ENCODE peak calls at places on chromosomes 3 and 15, in ten cellular contexts. One of them, this sample, is unnamed.

GRCh38 chr3:123287051-123287961 is 85.6 kb downstream of the SEC22A start:
- DNase-seq in H54: no peak
- DNase-seq in stimulated activated CD8-positive, alpha-beta memory T cell treated with anti-CD3 and anti-CD28 coated beads, Interleukin-4, amount 100 ng/mL, for 1 hour: no peak
- DNase-seq in frontal cortex: no peak
- DNase-seq in NCI-H1092: no peak
- DNase-seq in astrocyte: no peak
- DNase-seq in A172: no peak
- DNase-seq in body of pancreas: no peak
- DNase-seq in activated naive CD4-positive, alpha-beta T cell: no peak
- DNase-seq in EL: no peak
- DNase-seq in this sample: no peak

GRCh38 chr3:40985195-40985594 is 214.1 kb upstream of the CTNNB1 start:
- DNase-seq in H54: no peak
- DNase-seq in stimulated activated CD8-positive, alpha-beta memory T cell treated with anti-CD3 and anti-CD28 coated beads, Interleukin-4, amount 100 ng/mL, for 1 hour: no peak
- DNase-seq in frontal cortex: no peak
- DNase-seq in NCI-H1092: no peak
- DNase-seq in astrocyte: no peak
- DNase-seq in A172: no peak
- DNase-seq in body of pancreas: no peak
- DNase-seq in activated naive CD4-positive, alpha-beta T cell: no peak
- DNase-seq in EL: no peak
- DNase-seq in this sample: peak

GRCh38 chr3:57434041-57434440 is 110.1 kb downstream of the DNAH12 start:
- DNase-seq in H54: peak
- DNase-seq in stimulated activated CD8-positive, alpha-beta memory T cell treated with anti-CD3 and anti-CD28 coated beads, Interleukin-4, amount 100 ng/mL, for 1 hour: no peak
- DNase-seq in frontal cortex: no peak
- DNase-seq in NCI-H1092: no peak
- DNase-seq in astrocyte: peak
- DNase-seq in A172: peak
- DNase-seq in body of pancreas: no peak
- DNase-seq in activated naive CD4-positive, alpha-beta T cell: no peak
- DNase-seq in EL: peak
- DNase-seq in this sample: peak

GRCh38 chr3:38468811-38469210 is 15.1 kb downstream of the ACVR2B start:
- DNase-seq in H54: no peak
- DNase-seq in stimulated activated CD8-positive, alpha-beta memory T cell treated with anti-CD3 and anti-CD28 coated beads, Interleukin-4, amount 100 ng/mL, for 1 hour: no peak
- DNase-seq in frontal cortex: no peak
- DNase-seq in NCI-H1092: no peak
- DNase-seq in astrocyte: no peak
- DNase-seq in A172: no peak
- DNase-seq in body of pancreas: peak
- DNase-seq in activated naive CD4-positive, alpha-beta T cell: no peak
- DNase-seq in EL: no peak
- DNase-seq in this sample: no peak

GRCh38 chr3:127339943-127340861 is 52.4 kb upstream of the PRR20G start:
- DNase-seq in H54: no peak
- DNase-seq in stimulated activated CD8-positive, alpha-beta memory T cell treated with anti-CD3 and anti-CD28 coated beads, Interleukin-4, amount 100 ng/mL, for 1 hour: no peak
- DNase-seq in frontal cortex: no peak
- DNase-seq in NCI-H1092: no peak
- DNase-seq in astrocyte: no peak
- DNase-seq in A172: no peak
- DNase-seq in body of pancreas: no peak
- DNase-seq in activated naive CD4-positive, alpha-beta T cell: no peak
- DNase-seq in EL: no peak
- DNase-seq in this sample: no peak

GRCh38 chr3:155785662-155786295 is 20.3 kb downstream of the C3orf33 start:
- DNase-seq in H54: no peak
- DNase-seq in stimulated activated CD8-positive, alpha-beta memory T cell treated with anti-CD3 and anti-CD28 coated beads, Interleukin-4, amount 100 ng/mL, for 1 hour: no peak
- DNase-seq in frontal cortex: no peak
- DNase-seq in NCI-H1092: no peak
- DNase-seq in astrocyte: no peak
- DNase-seq in A172: no peak
- DNase-seq in body of pancreas: no peak
- DNase-seq in activated naive CD4-positive, alpha-beta T cell: no peak
- DNase-seq in EL: no peak
- DNase-seq in this sample: peak

GRCh38 chr3:140942221-140943104 is 827 bp downstream of the SLC25A36 start:
- DNase-seq in H54: peak
- DNase-seq in stimulated activated CD8-positive, alpha-beta memory T cell treated with anti-CD3 and anti-CD28 coated beads, Interleukin-4, amount 100 ng/mL, for 1 hour: peak
- DNase-seq in frontal cortex: no peak
- DNase-seq in NCI-H1092: peak
- DNase-seq in astrocyte: peak
- DNase-seq in A172: peak
- DNase-seq in body of pancreas: peak
- DNase-seq in activated naive CD4-positive, alpha-beta T cell: peak
- DNase-seq in EL: peak
- DNase-seq in this sample: no peak

GRCh38 chr3:173045770-173046382 is 95.2 kb downstream of the SPATA16 start:
- DNase-seq in H54: no peak
- DNase-seq in stimulated activated CD8-positive, alpha-beta memory T cell treated with anti-CD3 and anti-CD28 coated beads, Interleukin-4, amount 100 ng/mL, for 1 hour: no peak
- DNase-seq in frontal cortex: no peak
- DNase-seq in NCI-H1092: no peak
- DNase-seq in astrocyte: no peak
- DNase-seq in A172: peak
- DNase-seq in body of pancreas: no peak
- DNase-seq in activated naive CD4-positive, alpha-beta T cell: no peak
- DNase-seq in EL: no peak
- DNase-seq in this sample: no peak

GRCh38 chr3:111249421-111249820 is 177.8 kb downstream of the NECTIN3 start:
- DNase-seq in H54: no peak
- DNase-seq in stimulated activated CD8-positive, alpha-beta memory T cell treated with anti-CD3 and anti-CD28 coated beads, Interleukin-4, amount 100 ng/mL, for 1 hour: no peak
- DNase-seq in frontal cortex: no peak
- DNase-seq in NCI-H1092: no peak
- DNase-seq in astrocyte: no peak
- DNase-seq in A172: no peak
- DNase-seq in body of pancreas: no peak
- DNase-seq in activated naive CD4-positive, alpha-beta T cell: no peak
- DNase-seq in EL: no peak
- DNase-seq in this sample: no peak

GRCh38 chr15:77508541-77509505 is 88.1 kb downstream of the HMG20A start:
- DNase-seq in H54: no peak
- DNase-seq in stimulated activated CD8-positive, alpha-beta memory T cell treated with anti-CD3 and anti-CD28 coated beads, Interleukin-4, amount 100 ng/mL, for 1 hour: no peak
- DNase-seq in frontal cortex: no peak
- DNase-seq in NCI-H1092: no peak
- DNase-seq in astrocyte: peak
- DNase-seq in A172: no peak
- DNase-seq in body of pancreas: peak
- DNase-seq in activated naive CD4-positive, alpha-beta T cell: no peak
- DNase-seq in EL: no peak
- DNase-seq in this sample: no peak

GRCh38 chr3:1696654-1697275 is 401.9 kb upstream of the CNTN4 start:
- DNase-seq in H54: no peak
- DNase-seq in stimulated activated CD8-positive, alpha-beta memory T cell treated with anti-CD3 and anti-CD28 coated beads, Interleukin-4, amount 100 ng/mL, for 1 hour: no peak
- DNase-seq in frontal cortex: no peak
- DNase-seq in NCI-H1092: no peak
- DNase-seq in astrocyte: no peak
- DNase-seq in A172: no peak
- DNase-seq in body of pancreas: no peak
- DNase-seq in activated naive CD4-positive, alpha-beta T cell: no peak
- DNase-seq in EL: no peak
- DNase-seq in this sample: no peak

GRCh38 chr3:129614927-129615363 is 8.5 kb upstream of the PLXND1 start:
- DNase-seq in H54: no peak
- DNase-seq in stimulated activated CD8-positive, alpha-beta memory T cell treated with anti-CD3 and anti-CD28 coated beads, Interleukin-4, amount 100 ng/mL, for 1 hour: no peak
- DNase-seq in frontal cortex: no peak
- DNase-seq in NCI-H1092: no peak
- DNase-seq in astrocyte: no peak
- DNase-seq in A172: peak
- DNase-seq in body of pancreas: peak
- DNase-seq in activated naive CD4-positive, alpha-beta T cell: no peak
- DNase-seq in EL: no peak
- DNase-seq in this sample: no peak

GRCh38 chr3:69082805-69083204 is 1.9 kb upstream of the ARL6IP5 start:
- DNase-seq in H54: no peak
- DNase-seq in stimulated activated CD8-positive, alpha-beta memory T cell treated with anti-CD3 and anti-CD28 coated beads, Interleukin-4, amount 100 ng/mL, for 1 hour: no peak
- DNase-seq in frontal cortex: no peak
- DNase-seq in NCI-H1092: no peak
- DNase-seq in astrocyte: peak
- DNase-seq in A172: peak
- DNase-seq in body of pancreas: no peak
- DNase-seq in activated naive CD4-positive, alpha-beta T cell: peak
- DNase-seq in EL: peak
- DNase-seq in this sample: no peak

GRCh38 chr15:23411841-23412240 is 35.2 kb downstream of the GOLGA6L2 start:
- DNase-seq in H54: no peak
- DNase-seq in stimulated activated CD8-positive, alpha-beta memory T cell treated with anti-CD3 and anti-CD28 coated beads, Interleukin-4, amount 100 ng/mL, for 1 hour: no peak
- DNase-seq in frontal cortex: no peak
- DNase-seq in NCI-H1092: no peak
- DNase-seq in astrocyte: no peak
- DNase-seq in A172: no peak
- DNase-seq in body of pancreas: no peak
- DNase-seq in activated naive CD4-positive, alpha-beta T cell: no peak
- DNase-seq in EL: no peak
- DNase-seq in this sample: no peak

GRCh38 chr15:32152574-32152973 is 122.3 kb downstream of the CHRNA7 start:
- DNase-seq in H54: no peak
- DNase-seq in stimulated activated CD8-positive, alpha-beta memory T cell treated with anti-CD3 and anti-CD28 coated beads, Interleukin-4, amount 100 ng/mL, for 1 hour: no peak
- DNase-seq in frontal cortex: no peak
- DNase-seq in NCI-H1092: no peak
- DNase-seq in astrocyte: no peak
- DNase-seq in A172: no peak
- DNase-seq in body of pancreas: no peak
- DNase-seq in activated naive CD4-positive, alpha-beta T cell: no peak
- DNase-seq in EL: no peak
- DNase-seq in this sample: no peak

GRCh38 chr15:74396445-74397238 is 29.2 kb upstream of the CYP11A1 start:
- DNase-seq in H54: peak
- DNase-seq in stimulated activated CD8-positive, alpha-beta memory T cell treated with anti-CD3 and anti-CD28 coated beads, Interleukin-4, amount 100 ng/mL, for 1 hour: no peak
- DNase-seq in frontal cortex: no peak
- DNase-seq in NCI-H1092: no peak
- DNase-seq in astrocyte: peak
- DNase-seq in A172: peak
- DNase-seq in body of pancreas: no peak
- DNase-seq in activated naive CD4-positive, alpha-beta T cell: no peak
- DNase-seq in EL: peak
- DNase-seq in this sample: no peak

GRCh38 chr3:67509471-67510075 is 144.8 kb downstream of the SUCLG2 start:
- DNase-seq in H54: peak
- DNase-seq in stimulated activated CD8-positive, alpha-beta memory T cell treated with anti-CD3 and anti-CD28 coated beads, Interleukin-4, amount 100 ng/mL, for 1 hour: no peak
- DNase-seq in frontal cortex: no peak
- DNase-seq in NCI-H1092: no peak
- DNase-seq in astrocyte: peak
- DNase-seq in A172: no peak
- DNase-seq in body of pancreas: no peak
- DNase-seq in activated naive CD4-positive, alpha-beta T cell: no peak
- DNase-seq in EL: peak
- DNase-seq in this sample: no peak

GRCh38 chr3:26638113-26638512 is 15.5 kb downstream of the LRRC3B start:
- DNase-seq in H54: no peak
- DNase-seq in stimulated activated CD8-positive, alpha-beta memory T cell treated with anti-CD3 and anti-CD28 coated beads, Interleukin-4, amount 100 ng/mL, for 1 hour: no peak
- DNase-seq in frontal cortex: no peak
- DNase-seq in NCI-H1092: no peak
- DNase-seq in astrocyte: no peak
- DNase-seq in A172: no peak
- DNase-seq in body of pancreas: no peak
- DNase-seq in activated naive CD4-positive, alpha-beta T cell: no peak
- DNase-seq in EL: no peak
- DNase-seq in this sample: no peak

GRCh38 chr3:61594978-61595687 is 33.8 kb downstream of the PTPRG start:
- DNase-seq in H54: no peak
- DNase-seq in stimulated activated CD8-positive, alpha-beta memory T cell treated with anti-CD3 and anti-CD28 coated beads, Interleukin-4, amount 100 ng/mL, for 1 hour: no peak
- DNase-seq in frontal cortex: no peak
- DNase-seq in NCI-H1092: no peak
- DNase-seq in astrocyte: no peak
- DNase-seq in A172: no peak
- DNase-seq in body of pancreas: no peak
- DNase-seq in activated naive CD4-positive, alpha-beta T cell: no peak
- DNase-seq in EL: peak
- DNase-seq in this sample: no peak

GRCh38 chr15:89615135-89615534 is 39.9 kb downstream of the TICRR start:
- DNase-seq in H54: no peak
- DNase-seq in stimulated activated CD8-positive, alpha-beta memory T cell treated with anti-CD3 and anti-CD28 coated beads, Interleukin-4, amount 100 ng/mL, for 1 hour: no peak
- DNase-seq in frontal cortex: no peak
- DNase-seq in NCI-H1092: no peak
- DNase-seq in astrocyte: no peak
- DNase-seq in A172: no peak
- DNase-seq in body of pancreas: no peak
- DNase-seq in activated naive CD4-positive, alpha-beta T cell: no peak
- DNase-seq in EL: no peak
- DNase-seq in this sample: no peak

GRCh38 chr3:127373701-127374625 is 86.1 kb upstream of the PRR20G start:
- DNase-seq in H54: no peak
- DNase-seq in stimulated activated CD8-positive, alpha-beta memory T cell treated with anti-CD3 and anti-CD28 coated beads, Interleukin-4, amount 100 ng/mL, for 1 hour: no peak
- DNase-seq in frontal cortex: no peak
- DNase-seq in NCI-H1092: no peak
- DNase-seq in astrocyte: no peak
- DNase-seq in A172: no peak
- DNase-seq in body of pancreas: no peak
- DNase-seq in activated naive CD4-positive, alpha-beta T cell: no peak
- DNase-seq in EL: peak
- DNase-seq in this sample: no peak

GRCh38 chr3:119388577-119388976 is 74.8 kb downstream of the TMEM39A start:
- DNase-seq in H54: no peak
- DNase-seq in stimulated activated CD8-positive, alpha-beta memory T cell treated with anti-CD3 and anti-CD28 coated beads, Interleukin-4, amount 100 ng/mL, for 1 hour: no peak
- DNase-seq in frontal cortex: peak
- DNase-seq in NCI-H1092: no peak
- DNase-seq in astrocyte: no peak
- DNase-seq in A172: no peak
- DNase-seq in body of pancreas: no peak
- DNase-seq in activated naive CD4-positive, alpha-beta T cell: no peak
- DNase-seq in EL: no peak
- DNase-seq in this sample: no peak

GRCh38 chr3:8759038-8759755 is 10.2 kb downstream of the OXTR start:
- DNase-seq in H54: no peak
- DNase-seq in stimulated activated CD8-positive, alpha-beta memory T cell treated with anti-CD3 and anti-CD28 coated beads, Interleukin-4, amount 100 ng/mL, for 1 hour: no peak
- DNase-seq in frontal cortex: no peak
- DNase-seq in NCI-H1092: no peak
- DNase-seq in astrocyte: peak
- DNase-seq in A172: peak
- DNase-seq in body of pancreas: no peak
- DNase-seq in activated naive CD4-positive, alpha-beta T cell: no peak
- DNase-seq in EL: peak
- DNase-seq in this sample: no peak

GRCh38 chr3:15646924-15647511 is 45.5 kb downstream of the BTD start:
- DNase-seq in H54: peak
- DNase-seq in stimulated activated CD8-positive, alpha-beta memory T cell treated with anti-CD3 and anti-CD28 coated beads, Interleukin-4, amount 100 ng/mL, for 1 hour: no peak
- DNase-seq in frontal cortex: no peak
- DNase-seq in NCI-H1092: no peak
- DNase-seq in astrocyte: peak
- DNase-seq in A172: peak
- DNase-seq in body of pancreas: peak
- DNase-seq in activated naive CD4-positive, alpha-beta T cell: no peak
- DNase-seq in EL: peak
- DNase-seq in this sample: no peak

GRCh38 chr15:57703387-57703786 is 3.1 kb upstream of the POLR2M start:
- DNase-seq in H54: no peak
- DNase-seq in stimulated activated CD8-positive, alpha-beta memory T cell treated with anti-CD3 and anti-CD28 coated beads, Interleukin-4, amount 100 ng/mL, for 1 hour: no peak
- DNase-seq in frontal cortex: no peak
- DNase-seq in NCI-H1092: no peak
- DNase-seq in astrocyte: peak
- DNase-seq in A172: peak
- DNase-seq in body of pancreas: no peak
- DNase-seq in activated naive CD4-positive, alpha-beta T cell: no peak
- DNase-seq in EL: peak
- DNase-seq in this sample: peak

GRCh38 chr15:81924667-81925183 is 121.1 kb downstream of the MEX3B start:
- DNase-seq in H54: no peak
- DNase-seq in stimulated activated CD8-positive, alpha-beta memory T cell treated with anti-CD3 and anti-CD28 coated beads, Interleukin-4, amount 100 ng/mL, for 1 hour: no peak
- DNase-seq in frontal cortex: no peak
- DNase-seq in NCI-H1092: no peak
- DNase-seq in astrocyte: no peak
- DNase-seq in A172: no peak
- DNase-seq in body of pancreas: no peak
- DNase-seq in activated naive CD4-positive, alpha-beta T cell: no peak
- DNase-seq in EL: no peak
- DNase-seq in this sample: no peak

GRCh38 chr3:124415471-124415960 is 314.7 kb upstream of the UMPS start:
- DNase-seq in H54: no peak
- DNase-seq in stimulated activated CD8-positive, alpha-beta memory T cell treated with anti-CD3 and anti-CD28 coated beads, Interleukin-4, amount 100 ng/mL, for 1 hour: no peak
- DNase-seq in frontal cortex: no peak
- DNase-seq in NCI-H1092: no peak
- DNase-seq in astrocyte: no peak
- DNase-seq in A172: no peak
- DNase-seq in body of pancreas: no peak
- DNase-seq in activated naive CD4-positive, alpha-beta T cell: no peak
- DNase-seq in EL: no peak
- DNase-seq in this sample: no peak

GRCh38 chr15:81000144-81000625 is 538 bp upstream of the TLNRD1 start:
- DNase-seq in H54: no peak
- DNase-seq in stimulated activated CD8-positive, alpha-beta memory T cell treated with anti-CD3 and anti-CD28 coated beads, Interleukin-4, amount 100 ng/mL, for 1 hour: no peak
- DNase-seq in frontal cortex: no peak
- DNase-seq in NCI-H1092: no peak
- DNase-seq in astrocyte: no peak
- DNase-seq in A172: no peak
- DNase-seq in body of pancreas: no peak
- DNase-seq in activated naive CD4-positive, alpha-beta T cell: no peak
- DNase-seq in EL: peak
- DNase-seq in this sample: no peak

This sample was measured in NCI-H510A treated with DMSO at 0.1 percent for 48 hours.